ENCODE peak calls at places on chromosomes 13 and 19, in five cellular contexts. G, J, B, Q and D are unnamed samples.

GRCh38 chr13:39776439-39776838 is 121.0 kb downstream of the COG6 start:
- DNase-seq in G (peak), J (no peak), B (no peak), Q (no peak), D (no peak)

GRCh38 chr19:14916848-14917247 is 24.4 kb upstream of the OR7C2 start:
- DNase-seq in G (no peak), J (no peak), B (no peak), Q (no peak), D (no peak)

GRCh38 chr19:40286674-40287421 is 1.7 kb upstream of the AKT2 start:
- DNase-seq in G (no peak), J (no peak), B (no peak), Q (no peak), D (no peak)

GRCh38 chr13:50401721-50402510 is 386.7 kb downstream of the KCNRG start:
- DNase-seq in G (peak), J (no peak), B (no peak), Q (no peak), D (no peak)

GRCh38 chr13:95659500-95659899 is 15.0 kb upstream of the DZIP1 start:
- DNase-seq in G (no peak), J (no peak), B (no peak), Q (no peak), D (no peak)

GRCh38 chr13:23558675-23559536 is 11.3 kb upstream of the TNFRSF19 start:
- DNase-seq in G (peak), J (peak), B (no peak), Q (no peak), D (no peak)

GRCh38 chr13:24135674-24136300 is 24.7 kb upstream of the SPATA13 start:
- DNase-seq in G (no peak), J (no peak), B (no peak), Q (no peak), D (no peak)

GRCh38 chr19:42281175-42282035 is 12.4 kb downstream of the CIC start:
- DNase-seq in G (no peak), J (peak), B (no peak), Q (no peak), D (peak)

GRCh38 chr19:31353826-31354225 is 4.6 kb upstream of the TSHZ3 start:
- DNase-seq in G (no peak), J (no peak), B (no peak), Q (peak), D (no peak)

GRCh38 chr13:110819203-110820014 is 95.5 kb downstream of the ANKRD10 start:
- DNase-seq in G (peak), J (peak), B (peak), Q (peak), D (peak)

DNA sequence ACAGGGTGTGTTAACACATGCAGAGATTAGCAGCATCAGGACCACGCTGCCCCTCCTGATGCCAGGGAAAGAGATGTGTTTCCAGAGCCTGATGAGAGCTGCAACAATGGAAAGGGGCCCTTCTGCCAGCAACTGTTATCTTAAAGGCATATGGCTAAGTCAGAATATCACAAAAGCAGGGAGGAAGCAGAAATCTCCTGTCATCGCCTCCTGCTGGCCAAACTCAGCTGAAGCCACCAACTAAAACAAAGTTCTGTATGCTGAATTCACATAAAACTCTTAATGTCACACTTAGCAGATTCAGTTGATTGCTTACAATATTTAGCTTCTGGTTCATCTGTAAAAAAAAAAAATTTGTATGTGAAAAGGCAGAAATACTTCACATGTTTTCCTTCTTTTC is 178.2 kb downstream of the GPC5 start:
- DNase-seq in G (no peak), J (peak), B (no peak), Q (peak), D (no peak)
- TF ChIP-seq CTCF in G (no peak), J (peak), B (peak), Q (peak), D (peak)

GRCh38 chr13:34017231-34017630 is 199.3 kb downstream of the RFC3 start:
- DNase-seq in G (no peak), J (no peak), B (no peak), Q (no peak), D (no peak)

GRCh38 chr13:34006011-34006410 is 188.1 kb downstream of the RFC3 start:
- DNase-seq in G (no peak), J (no peak), B (no peak), Q (no peak), D (no peak)

GRCh38 chr13:34013061-34013460 is 195.1 kb downstream of the RFC3 start:
- DNase-seq in G (no peak), J (no peak), B (no peak), Q (no peak), D (no peak)

GRCh38 chr13:34012354-34012753 is 194.4 kb downstream of the RFC3 start:
- DNase-seq in G (no peak), J (no peak), B (no peak), Q (no peak), D (no peak)

GRCh38 chr13:34011552-34012085 is 193.7 kb downstream of the RFC3 start:
- DNase-seq in G (no peak), J (no peak), B (no peak), Q (no peak), D (no peak)
- TF ChIP-seq CTCF in G (no peak), J (no peak), B (no peak), Q (no peak), D (no peak)

GRCh38 chr19:27746691-27747380 is 1466.1 kb downstream of the UQCRFS1 start:
- DNase-seq in G (peak), J (peak), B (no peak), Q (peak), D (peak)
- TF ChIP-seq CTCF in G (no peak), J (peak), B (no peak), Q (peak), D (peak)

GRCh38 chr13:91313581-91313980 is 33.9 kb upstream of the MIR17HG start:
- DNase-seq in G (no peak), J (no peak), B (no peak), Q (no peak), D (no peak)

GRCh38 chr13:91314888-91315287 is 32.6 kb upstream of the MIR17HG start:
- DNase-seq in G (no peak), J (no peak), B (no peak), Q (no peak), D (no peak)

GRCh38 chr13:91323349-91323748 is 24.1 kb upstream of the MIR17HG start:
- DNase-seq in G (no peak), J (no peak), B (no peak), Q (no peak), D (no peak)

GRCh38 chr13:91319996-91320395 is 27.5 kb upstream of the MIR17HG start:
- DNase-seq in G (no peak), J (no peak), B (no peak), Q (no peak), D (no peak)

GRCh38 chr13:91318886-91319285 is 28.6 kb upstream of the MIR17HG start:
- DNase-seq in G (no peak), J (no peak), B (no peak), Q (no peak), D (no peak)
- TF ChIP-seq CTCF in G (no peak), J (no peak), B (no peak), Q (no peak), D (no peak)